ENCODE peak calls at places on chromosomes 12 and 14, in ten cellular contexts. G, H, D, S, W, K, Y, A, N and I are unnamed samples.

GRCh38 chr14:23299558-23299957 is 3.1 kb downstream of the PPP1R3E start:
- DNase-seq in G (peak; percentile 70), H (no peak), D (peak; percentile 22), S (no peak), W (no peak), K (no peak), Y (peak; percentile 7), A (peak; percentile 39), N (no peak), I (peak; percentile 60)

GRCh38 chr14:74140374-74140850 is 55.7 kb downstream of the LIN52 start:
- DNase-seq in G (peak; percentile 92), H (peak; percentile 76), D (no peak), S (no peak), W (peak; percentile 92), K (no peak), Y (peak; percentile 90), A (no peak), N (no peak), I (no peak)

GRCh38 chr14:76995279-76996035 is 33.1 kb downstream of the IRF2BPL start:
- DNase-seq in G (no peak), H (no peak), D (no peak), S (peak; percentile 20), W (no peak), K (no peak), Y (no peak), A (no peak), N (no peak), I (no peak)

GRCh38 chr12:52942914-52943207 is 6.1 kb upstream of the KRT18 start:
- DNase-seq in G (no peak), H (peak; percentile 76), D (no peak), S (no peak), W (no peak), K (no peak), Y (peak; percentile 77), A (no peak), N (no peak), I (no peak)

GRCh38 chr12:109893250-109893995 is 6.7 kb upstream of the TCHP start:
- DNase-seq in G (no peak), H (no peak), D (no peak), S (no peak), W (no peak), K (no peak), Y (no peak), A (no peak), N (no peak), I (no peak)

GRCh38 chr12:129819391-129819790 is 84.4 kb downstream of the TMEM132D start:
- DNase-seq in G (no peak), H (peak; percentile 4), D (no peak), S (no peak), W (no peak), K (no peak), Y (no peak), A (peak; percentile 31), N (no peak), I (peak; percentile 41)

GRCh38 chr12:75722714-75723200 is 211.3 kb upstream of the KRR1 start:
- DNase-seq in G (peak; percentile 96), H (no peak), D (peak; percentile 40), S (peak; percentile 10), W (no peak), K (no peak), Y (peak; percentile 43), A (peak; percentile 93), N (peak; percentile 13), I (peak; percentile 92)

GRCh38 chr12:109264943-109265650 is 44.0 kb downstream of the FOXN4 start:
- DNase-seq in G (no peak), H (no peak), D (no peak), S (no peak), W (no peak), K (no peak), Y (no peak), A (no peak), N (no peak), I (no peak)

GRCh38 chr12:25054783-25055144 is 105.9 kb upstream of the BCAT1 start:
- DNase-seq in G (peak; percentile 65), H (no peak), D (peak; percentile 7), S (peak; percentile 46), W (no peak), K (peak; percentile 20), Y (no peak), A (peak; percentile 29), N (peak; percentile 28), I (no peak)

GRCh38 chr14:95979339-95980042 is 59.7 kb upstream of the C14orf132 start:
- DNase-seq in G (peak; percentile 8), H (no peak), D (no peak), S (no peak), W (no peak), K (no peak), Y (no peak), A (no peak), N (no peak), I (peak; percentile 20)

GRCh38 chr12:70607107-70607506 is 30.1 kb downstream of the PTPRB start:
- DNase-seq in G (no peak), H (no peak), D (no peak), S (no peak), W (no peak), K (no peak), Y (no peak), A (no peak), N (no peak), I (no peak)

GRCh38 chr12:95545731-95546490 is 5.4 kb downstream of the USP44 start:
- DNase-seq in G (no peak), H (no peak), D (no peak), S (no peak), W (no peak), K (no peak), Y (peak; percentile 62), A (no peak), N (no peak), I (no peak)

GRCh38 chr12:85835417-85835809 is 796 bp downstream of the RASSF9 start:
- DNase-seq in G (peak; percentile 6), H (no peak), D (no peak), S (no peak), W (no peak), K (no peak), Y (no peak), A (peak; percentile 43), N (no peak), I (no peak)

GRCh38 chr12:67590122-67590795 is 58.3 kb upstream of the DYRK2 start:
- DNase-seq in G (no peak), H (no peak), D (no peak), S (no peak), W (no peak), K (no peak), Y (no peak), A (no peak), N (no peak), I (peak; percentile 16)

GRCh38 chr12:20099395-20099976 is 268.9 kb upstream of the PDE3A start:
- DNase-seq in G (no peak), H (no peak), D (no peak), S (no peak), W (no peak), K (no peak), Y (peak; percentile 62), A (no peak), N (no peak), I (no peak)

GRCh38 chr14:96958057-96958456 is 160.9 kb downstream of the VRK1 start:
- DNase-seq in G (no peak), H (no peak), D (no peak), S (no peak), W (peak; percentile 62), K (no peak), Y (no peak), A (no peak), N (no peak), I (no peak)

GRCh38 chr14:99563749-99564129 is 40.3 kb downstream of the CCDC85C start:
- DNase-seq in G (no peak), H (no peak), D (no peak), S (no peak), W (no peak), K (no peak), Y (no peak), A (no peak), N (no peak), I (no peak)

GRCh38 chr12:113040722-113041168 is 15.8 kb upstream of the DTX1 start:
- DNase-seq in G (peak; percentile 99), H (no peak), D (peak; percentile 66), S (no peak), W (peak; percentile 93), K (no peak), Y (no peak), A (peak; percentile 25), N (no peak), I (peak; percentile 94)

GRCh38 chr12:6167327-6168280 is 32.6 kb upstream of the CD9 start:
- DNase-seq in G (peak; percentile 99), H (no peak), D (peak; percentile 86), S (peak; percentile 52), W (no peak), K (peak; percentile 48), Y (no peak), A (peak; percentile 98), N (no peak), I (peak; percentile 97)

GRCh38 chr14:104891664-104892500 is 26.8 kb downstream of the CEP170B start:
- DNase-seq in G (no peak), H (no peak), D (no peak), S (no peak), W (peak; percentile 83), K (no peak), Y (no peak), A (no peak), N (no peak), I (no peak)

GRCh38 chr14:97486601-97487120 is 689.5 kb downstream of the VRK1 start:
- DNase-seq in G (no peak), H (no peak), D (no peak), S (no peak), W (no peak), K (no peak), Y (no peak), A (no peak), N (no peak), I (no peak)

GRCh38 chr12:108627134-108627920 is 6.4 kb downstream of the SELPLG start:
- DNase-seq in G (no peak), H (no peak), D (no peak), S (no peak), W (no peak), K (no peak), Y (no peak), A (no peak), N (no peak), I (no peak)

GRCh38 chr12:2677142-2677880 is 117.5 kb upstream of the FKBP4 start:
- DNase-seq in G (no peak), H (no peak), D (no peak), S (no peak), W (peak; percentile 81), K (no peak), Y (no peak), A (no peak), N (no peak), I (no peak)

GRCh38 chr12:123105427-123105826 is 45.5 kb downstream of the PITPNM2 start:
- DNase-seq in G (no peak), H (peak; percentile 94), D (no peak), S (no peak), W (no peak), K (no peak), Y (peak; percentile 94), A (no peak), N (no peak), I (no peak)

GRCh38 chr12:124025661-124026060 is 52.6 kb downstream of the ZNF664 start:
- DNase-seq in G (no peak), H (no peak), D (no peak), S (no peak), W (no peak), K (no peak), Y (no peak), A (no peak), N (no peak), I (no peak)

GRCh38 chr14:62138593-62138992 is 376.4 kb downstream of the SNAPC1 start:
- DNase-seq in G (no peak), H (no peak), D (no peak), S (no peak), W (no peak), K (no peak), Y (no peak), A (no peak), N (no peak), I (no peak)

GRCh38 chr14:75205586-75205985 is 29.2 kb upstream of the TMED10 start:
- DNase-seq in G (peak; percentile 58), H (no peak), D (no peak), S (no peak), W (no peak), K (no peak), Y (no peak), A (peak; percentile 47), N (no peak), I (peak; percentile 33)

GRCh38 chr14:64760146-64760755 is 56.0 kb downstream of the PLEKHG3 start:
- DNase-seq in G (no peak), H (no peak), D (peak; percentile 62), S (peak; percentile 62), W (no peak), K (no peak), Y (peak; percentile 41), A (peak; percentile 15), N (peak; percentile 37), I (peak; percentile 40)